ENCODE peak calls at places on chromosome 5, in four cellular contexts. J is CD8-positive, alpha-beta T cell; X is ovary; N is ascending aorta. H is an unnamed sample.

GRCh38 chr5:53287573-53287972 is 178.0 kb upstream of the MOCS2 start:
- DNase-seq in J (no peak), X (no peak), N (no peak), H (no peak)

GRCh38 chr5:71932131-71932635 is 175.1 kb upstream of the MAP1B start:
- DNase-seq in J (no peak), X (no peak), N (no peak), H (no peak)

GRCh38 chr5:39605966-39606591 is 181.3 kb upstream of the DAB2 start:
- DNase-seq in J (no peak), X (no peak), N (no peak), H (no peak)

GRCh38 chr5:115100556-115100955 is 69.2 kb downstream of the TRIM36 start:
- DNase-seq in J (no peak), X (peak), N (no peak), H (no peak)

GRCh38 chr5:123215929-123216702 is 127.1 kb downstream of the PRDM6 start:
- DNase-seq in J (no peak), X (no peak), N (no peak), H (no peak)

GRCh38 chr5:89351232-89351631 is 468.2 kb upstream of the MEF2C start:
- DNase-seq in J (no peak), X (no peak), N (no peak), H (no peak)

GRCh38 chr5:68647743-68648142 is 432.2 kb downstream of the PIK3R1 start:
- DNase-seq in J (no peak), X (no peak), N (no peak), H (no peak)

GRCh38 chr5:34562791-34563190 is 93.3 kb upstream of the RAI14 start:
- DNase-seq in J (no peak), X (no peak), N (no peak), H (no peak)

GRCh38 chr5:91277840-91278239 is 105.3 kb downstream of the ARRDC3 start:
- DNase-seq in J (no peak), X (no peak), N (no peak), H (no peak)

GRCh38 chr5:91282210-91282609 is 100.9 kb downstream of the ARRDC3 start:
- DNase-seq in J (no peak), X (no peak), N (no peak), H (no peak)

GRCh38 chr5:91280942-91281269 is 102.2 kb downstream of the ARRDC3 start:
- DNase-seq in J (no peak), X (no peak), N (no peak), H (no peak)

GRCh38 chr5:91281409-91281808 is 101.7 kb downstream of the ARRDC3 start:
- DNase-seq in J (no peak), X (no peak), N (no peak), H (no peak)

GRCh38 chr5:91280062-91280941 is 102.8 kb downstream of the ARRDC3 start:
- DNase-seq in J (peak), X (peak), N (peak), H (peak)
- TF ChIP-seq CTCF in J (no peak), X (no peak), N (no peak), H (no peak)

GRCh38 chr5:107607196-107607595 is 63.5 kb downstream of the EFNA5 start:
- DNase-seq in J (no peak), X (no peak), N (no peak), H (no peak)
- H3K4me3 ChIP-seq in J (no peak), X (no peak), N (no peak), H (no peak)

GRCh38 chr5:1199649-1200494 is 1.5 kb upstream of the SLC6A19 start:
- DNase-seq in J (no peak), X (no peak), N (no peak), H (peak)

GRCh38 chr5:1202026-1202797 is 817 bp downstream of the SLC6A19 start:
- DNase-seq in J (no peak), X (no peak), N (no peak), H (no peak)

GRCh38 chr5:1202798-1203185 is 1.4 kb downstream of the SLC6A19 start:
- DNase-seq in J (no peak), X (no peak), N (no peak), H (no peak)

GRCh38 chr5:1200495-1201326 is 684 bp upstream of the SLC6A19 start:
- DNase-seq in J (no peak), X (no peak), N (no peak), H (peak)

DNA sequence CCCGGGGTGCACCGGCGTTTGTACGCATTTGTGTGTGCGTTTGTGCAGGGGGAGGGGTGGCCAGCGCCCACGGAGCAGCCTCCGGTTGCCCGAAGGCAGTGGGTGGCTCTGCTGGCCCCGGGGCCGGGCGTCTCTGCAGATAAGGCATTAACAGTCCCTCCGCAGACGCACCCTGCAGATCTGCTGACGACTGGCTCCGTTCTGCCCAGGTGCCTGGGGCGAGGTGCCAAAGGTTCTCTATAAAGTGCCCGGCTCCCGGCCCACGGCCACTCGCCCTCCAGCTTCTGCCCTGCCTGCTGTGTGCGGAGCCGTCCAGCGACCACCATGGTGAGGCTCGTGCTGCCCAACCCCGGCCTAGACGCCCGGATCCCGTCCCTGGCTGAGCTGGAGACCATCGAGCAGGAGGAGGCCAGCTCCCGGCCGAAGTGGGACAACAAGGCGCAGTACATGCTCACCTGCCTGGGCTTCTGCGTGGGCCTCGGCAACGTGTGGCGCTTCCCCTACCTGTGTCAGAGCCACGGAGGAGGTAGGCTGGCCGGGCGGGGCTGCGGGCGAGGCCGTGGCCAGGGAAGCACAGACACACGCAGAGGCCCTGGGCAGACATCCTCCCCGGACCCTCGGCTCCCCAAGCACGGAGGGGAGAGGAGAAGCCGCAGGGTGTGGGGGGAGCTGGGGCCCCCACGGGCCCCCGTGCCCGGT is at the start of gene SLC6A19:
- DNase-seq in J (no peak), X (no peak), N (no peak), H (peak)
- H3K27ac ChIP-seq in J (no peak), X (no peak), N (no peak), H (no peak)

GRCh38 chr5:110343616-110344015 is 382.9 kb downstream of the TMEM232 start:
- DNase-seq in J (no peak), X (no peak), N (no peak), H (no peak)
- TF ChIP-seq CTCF in J (no peak), X (no peak), N (no peak), H (no peak)

GRCh38 chr5:73234156-73234555 is 61.2 kb downstream of the TMEM174 start:
- DNase-seq in J (no peak), X (no peak), N (no peak), H (no peak)
- H3K4me3 ChIP-seq in J (no peak), X (no peak), N (peak), H (peak)

GRCh38 chr5:66012271-66012670 is 85.9 kb downstream of the ERBIN start:
- DNase-seq in J (no peak), X (no peak), N (no peak), H (no peak)
- H3K27ac ChIP-seq in J (no peak), X (no peak), N (no peak), H (no peak)

H was measured in heart right ventricle.